ENCODE peak calls at places on chromosomes 11 and 22, in five cellular contexts. X is RWPE2, V is AG04450, S is right cardiac atrium, Y is IMR-90. L is an unnamed sample. For H3K27me3, the result is how much of the 10 kb centered on the place peaks cover.

GRCh38 chr22:26642465-26643367 is 14.7 kb upstream of the MIAT start:
- DNase-seq in X (no peak), V (no peak), S (peak), Y (no peak), L (peak)

GRCh38 chr22:49971232-49972162 is 10.9 kb downstream of the PIM3 start:
- DNase-seq in X (peak), V (no peak), S (peak), Y (no peak), L (peak)

GRCh38 chr11:119702261-119702591 is 26.8 kb downstream of the NECTIN1 start:
- DNase-seq in X (no peak), V (peak), S (no peak), Y (peak), L (no peak)

GRCh38 chr22:45731041-45731797 is 59.6 kb downstream of the ATXN10 start:
- DNase-seq in X (no peak), V (no peak), S (no peak), Y (peak), L (no peak)

GRCh38 chr11:65611028-65611757 is 2.8 kb downstream of the MAP3K11 start:
- DNase-seq in X (no peak), V (no peak), S (peak), Y (no peak), L (peak)

GRCh38 chr11:86919557-86920210 is 35.5 kb downstream of the FZD4 start:
- DNase-seq in X (no peak), V (peak), S (no peak), Y (peak), L (peak)

GRCh38 chr11:1931326-1931725 is 11.8 kb downstream of the TNNT3 start:
- DNase-seq in X (peak), V (no peak), S (peak), Y (peak), L (peak)

GRCh38 chr11:134453441-134453840 is 41.4 kb upstream of the B3GAT1 start:
- DNase-seq in X (no peak), V (no peak), S (no peak), Y (no peak), L (no peak)

GRCh38 chr11:85967457-85967856 is 101.4 kb downstream of the PICALM start:
- DNase-seq in X (no peak), V (no peak), S (no peak), Y (no peak), L (no peak)

GRCh38 chr11:116336540-116336939 is 436.2 kb downstream of the BUD13 start:
- DNase-seq in X (no peak), V (no peak), S (no peak), Y (no peak), L (no peak)

DNA sequence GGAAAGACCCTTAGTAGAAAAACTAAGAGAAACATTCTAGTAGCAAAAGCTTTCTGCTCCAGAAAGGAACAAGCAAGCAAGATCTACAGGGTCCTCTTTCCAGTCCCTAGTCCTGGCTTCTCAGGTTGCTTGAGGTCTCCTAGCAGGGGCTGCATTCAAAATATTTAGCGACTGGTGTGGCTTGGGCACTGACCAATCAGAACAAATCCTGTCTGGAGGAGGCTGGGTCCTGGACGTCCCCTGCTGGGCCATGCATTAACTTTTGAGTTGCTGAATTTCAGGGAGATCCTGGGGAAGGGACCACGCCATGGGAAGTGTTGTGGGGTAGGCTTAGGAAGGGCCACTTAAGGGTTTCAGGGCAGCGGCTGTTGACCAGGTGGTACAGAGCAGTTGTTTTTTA is 26.6 kb upstream of the SORL1-AS1 start:
- DNase-seq in X (no peak), V (no peak), S (no peak), Y (no peak), L (peak)
- H3K4me3 ChIP-seq in X (no peak), V (no peak), S (no peak), Y (no peak), L (peak)

DNA sequence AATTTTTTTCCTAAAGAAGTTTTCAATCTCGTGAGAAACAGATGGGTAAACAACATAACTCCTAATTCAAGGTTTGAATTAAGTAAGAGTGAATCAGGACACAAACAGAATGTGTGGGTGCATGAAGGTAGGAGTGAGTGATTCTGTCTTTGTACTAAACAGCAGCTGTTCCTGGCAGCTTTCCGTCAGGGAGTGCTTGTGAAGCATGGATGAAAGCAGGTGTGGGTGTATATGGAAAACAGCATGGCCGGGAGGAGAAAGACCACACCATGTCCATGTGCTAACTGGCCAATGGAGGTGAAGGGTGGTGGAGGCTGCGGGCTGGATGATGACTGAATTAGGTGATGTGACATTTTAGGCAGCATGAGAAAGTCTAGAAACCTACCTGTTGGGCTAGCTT is 49.6 kb downstream of the BARX2 start:
- DNase-seq in X (no peak), V (no peak), S (no peak), Y (no peak), L (no peak)
- H3K27me3 ChIP-seq in X (under half), V (under half), S (under half), Y (under half), L (under half)

GRCh38 chr22:43498856-43499253 is 87.0 kb downstream of the MPPED1 start:
- DNase-seq in X (no peak), V (no peak), S (no peak), Y (no peak), L (no peak)

GRCh38 chr22:43501951-43502874 is 90.4 kb downstream of the MPPED1 start:
- DNase-seq in X (no peak), V (no peak), S (no peak), Y (no peak), L (no peak)

GRCh38 chr22:43497956-43498855 is 86.4 kb downstream of the MPPED1 start:
- DNase-seq in X (no peak), V (no peak), S (no peak), Y (no peak), L (no peak)

GRCh38 chr22:43504068-43504467 is 92.3 kb downstream of the MPPED1 start:
- DNase-seq in X (no peak), V (no peak), S (no peak), Y (no peak), L (no peak)

DNA sequence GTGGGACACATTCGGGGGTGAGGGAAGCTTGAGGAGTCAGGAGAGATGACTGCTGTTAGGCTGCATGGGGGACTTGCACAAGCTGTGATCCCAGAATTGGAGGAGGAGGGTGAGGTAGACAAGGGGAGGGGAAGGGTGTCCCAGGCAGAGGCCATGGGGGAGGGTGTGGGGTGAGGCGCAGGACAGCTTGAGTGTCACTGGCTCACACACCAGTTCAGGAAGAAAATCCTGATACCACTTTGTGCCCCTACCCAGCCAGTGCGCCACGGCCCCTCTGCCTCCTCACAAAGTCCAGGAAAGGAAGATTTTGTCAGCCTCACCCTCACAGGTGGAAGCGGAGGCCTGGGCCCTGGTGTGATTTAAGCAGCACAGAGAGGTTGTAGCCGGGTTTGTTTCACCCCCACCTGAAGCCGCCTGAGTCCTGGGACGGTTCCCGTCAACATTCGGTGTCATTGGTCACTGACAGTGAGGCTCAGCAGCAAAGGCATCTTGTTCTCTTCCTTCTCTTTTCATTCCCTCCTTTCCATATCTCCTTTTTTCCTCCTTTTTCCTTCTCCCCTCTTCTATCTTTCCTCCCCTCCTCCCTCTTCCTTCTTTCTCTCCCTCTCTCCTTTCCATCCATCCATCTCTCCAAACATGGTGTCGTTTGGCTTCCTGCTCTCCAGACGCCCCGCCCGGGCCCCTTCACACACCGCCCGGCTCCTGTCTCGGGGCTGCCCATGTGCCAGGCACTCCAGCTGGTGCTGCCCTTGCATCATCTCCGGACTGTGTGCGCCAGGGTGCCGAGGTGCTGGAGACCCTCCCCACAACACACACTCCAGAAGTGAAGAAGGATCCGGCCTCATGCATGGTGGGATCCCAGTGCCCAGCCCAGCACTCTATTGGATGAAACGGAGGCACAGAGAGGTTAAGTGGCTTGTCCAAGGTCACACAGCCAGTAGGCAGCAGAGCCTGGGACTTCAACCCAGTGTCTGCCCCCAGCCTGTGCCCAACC is 89.3 kb downstream of the MPPED1 start:
- DNase-seq in X (no peak), V (no peak), S (no peak), Y (no peak), L (no peak)
- H3K4me3 ChIP-seq in X (no peak), V (no peak), S (no peak), Y (no peak), L (no peak)

GRCh38 chr11:45287316-45287903 is 1.3 kb upstream of the SYT13 start:
- DNase-seq in X (no peak), V (no peak), S (no peak), Y (no peak), L (no peak)

GRCh38 chr11:45285931-45286632 is at the start of gene SYT13:
- DNase-seq in X (no peak), V (no peak), S (peak), Y (no peak), L (peak)

GRCh38 chr11:45288395-45288794 is 2.3 kb upstream of the SYT13 start:
- DNase-seq in X (no peak), V (no peak), S (no peak), Y (no peak), L (no peak)

GRCh38 chr11:45290586-45290985 is 4.4 kb upstream of the SYT13 start:
- DNase-seq in X (no peak), V (no peak), S (no peak), Y (no peak), L (no peak)

GRCh38 chr11:45289369-45289768 is 3.2 kb upstream of the SYT13 start:
- DNase-seq in X (no peak), V (peak), S (no peak), Y (peak), L (no peak)
- H3K27me3 ChIP-seq in X (under half), V (under half), S (under half), Y (under half), L (under half)

L was measured in H7.